ENCODE peak calls at places on chromosomes 1 and 21, in eight cellular contexts. One of them, this sample, is unnamed.

GRCh38 chr1:59105548-59106507 is 191.1 kb upstream of the FGGY start:
- DNase-seq in iPS DF 6.9: no peak
- DNase-seq in stimulated activated CD4-positive, alpha-beta T cell treated with anti-CD3 and anti-CD28 coated beads, Interleukin-15, amount 100 ng/mL, for 1 hour: no peak
- DNase-seq in HuH-7: no peak
- DNase-seq in MV-4-11: no peak
- DNase-seq in lower lobe of right lung: no peak
- DNase-seq in Caki2: no peak
- DNase-seq in stimulated activated naive B cell treated with anti-CD40 and anti-IgM and Interleukin-4, amounts not matched to agents 10 μg/mL and 1 μg/mL and 100 μg/mL, for 72 hours: no peak
- DNase-seq in this sample: no peak

GRCh38 chr1:32480761-32481160 is 15.9 kb downstream of the ZBTB8B start:
- DNase-seq in iPS DF 6.9: no peak
- DNase-seq in stimulated activated CD4-positive, alpha-beta T cell treated with anti-CD3 and anti-CD28 coated beads, Interleukin-15, amount 100 ng/mL, for 1 hour: no peak
- DNase-seq in HuH-7: no peak
- DNase-seq in MV-4-11: no peak
- DNase-seq in lower lobe of right lung: no peak
- DNase-seq in Caki2: no peak
- DNase-seq in stimulated activated naive B cell treated with anti-CD40 and anti-IgM and Interleukin-4, amounts not matched to agents 10 μg/mL and 1 μg/mL and 100 μg/mL, for 72 hours: no peak
- DNase-seq in this sample: no peak

GRCh38 chr1:94033849-94034248 is 87.1 kb downstream of the ABCA4 start:
- DNase-seq in iPS DF 6.9: no peak
- DNase-seq in stimulated activated CD4-positive, alpha-beta T cell treated with anti-CD3 and anti-CD28 coated beads, Interleukin-15, amount 100 ng/mL, for 1 hour: no peak
- DNase-seq in HuH-7: no peak
- DNase-seq in MV-4-11: no peak
- DNase-seq in lower lobe of right lung: no peak
- DNase-seq in Caki2: peak; percentile 10
- DNase-seq in stimulated activated naive B cell treated with anti-CD40 and anti-IgM and Interleukin-4, amounts not matched to agents 10 μg/mL and 1 μg/mL and 100 μg/mL, for 72 hours: no peak
- DNase-seq in this sample: no peak

GRCh38 chr1:54256756-54257155 is 56.8 kb downstream of the MRPL37 start:
- DNase-seq in iPS DF 6.9: no peak
- DNase-seq in stimulated activated CD4-positive, alpha-beta T cell treated with anti-CD3 and anti-CD28 coated beads, Interleukin-15, amount 100 ng/mL, for 1 hour: no peak
- DNase-seq in HuH-7: no peak
- DNase-seq in MV-4-11: no peak
- DNase-seq in lower lobe of right lung: no peak
- DNase-seq in Caki2: no peak
- DNase-seq in stimulated activated naive B cell treated with anti-CD40 and anti-IgM and Interleukin-4, amounts not matched to agents 10 μg/mL and 1 μg/mL and 100 μg/mL, for 72 hours: no peak
- DNase-seq in this sample: no peak

GRCh38 chr1:53367503-53368313 is 39.8 kb upstream of the LRP8 start:
- DNase-seq in iPS DF 6.9: no peak
- DNase-seq in stimulated activated CD4-positive, alpha-beta T cell treated with anti-CD3 and anti-CD28 coated beads, Interleukin-15, amount 100 ng/mL, for 1 hour: no peak
- DNase-seq in HuH-7: no peak
- DNase-seq in MV-4-11: peak; percentile 88
- DNase-seq in lower lobe of right lung: no peak
- DNase-seq in Caki2: no peak
- DNase-seq in stimulated activated naive B cell treated with anti-CD40 and anti-IgM and Interleukin-4, amounts not matched to agents 10 μg/mL and 1 μg/mL and 100 μg/mL, for 72 hours: peak; percentile 62
- DNase-seq in this sample: no peak

GRCh38 chr21:36422279-36423098 is 37.3 kb downstream of the CHAF1B start:
- DNase-seq in iPS DF 6.9: peak; percentile 77
- DNase-seq in stimulated activated CD4-positive, alpha-beta T cell treated with anti-CD3 and anti-CD28 coated beads, Interleukin-15, amount 100 ng/mL, for 1 hour: no peak
- DNase-seq in HuH-7: peak; percentile 63
- DNase-seq in MV-4-11: peak; percentile 28
- DNase-seq in lower lobe of right lung: peak; percentile 63
- DNase-seq in Caki2: peak; percentile 47
- DNase-seq in stimulated activated naive B cell treated with anti-CD40 and anti-IgM and Interleukin-4, amounts not matched to agents 10 μg/mL and 1 μg/mL and 100 μg/mL, for 72 hours: no peak
- DNase-seq in this sample: peak; percentile 21

GRCh38 chr1:15915991-15916390 is 59.9 kb downstream of the ZBTB17 start:
- DNase-seq in iPS DF 6.9: no peak
- DNase-seq in stimulated activated CD4-positive, alpha-beta T cell treated with anti-CD3 and anti-CD28 coated beads, Interleukin-15, amount 100 ng/mL, for 1 hour: no peak
- DNase-seq in HuH-7: no peak
- DNase-seq in MV-4-11: no peak
- DNase-seq in lower lobe of right lung: no peak
- DNase-seq in Caki2: no peak
- DNase-seq in stimulated activated naive B cell treated with anti-CD40 and anti-IgM and Interleukin-4, amounts not matched to agents 10 μg/mL and 1 μg/mL and 100 μg/mL, for 72 hours: no peak
- DNase-seq in this sample: no peak

GRCh38 chr1:214989341-214989740 is 93.2 kb upstream of the KCNK2 start:
- DNase-seq in iPS DF 6.9: no peak
- DNase-seq in stimulated activated CD4-positive, alpha-beta T cell treated with anti-CD3 and anti-CD28 coated beads, Interleukin-15, amount 100 ng/mL, for 1 hour: no peak
- DNase-seq in HuH-7: no peak
- DNase-seq in MV-4-11: no peak
- DNase-seq in lower lobe of right lung: no peak
- DNase-seq in Caki2: no peak
- DNase-seq in stimulated activated naive B cell treated with anti-CD40 and anti-IgM and Interleukin-4, amounts not matched to agents 10 μg/mL and 1 μg/mL and 100 μg/mL, for 72 hours: no peak
- DNase-seq in this sample: no peak

GRCh38 chr21:42595281-42596187 is 57.9 kb upstream of the PDE9A start:
- DNase-seq in iPS DF 6.9: no peak
- DNase-seq in stimulated activated CD4-positive, alpha-beta T cell treated with anti-CD3 and anti-CD28 coated beads, Interleukin-15, amount 100 ng/mL, for 1 hour: no peak
- DNase-seq in HuH-7: no peak
- DNase-seq in MV-4-11: no peak
- DNase-seq in lower lobe of right lung: no peak
- DNase-seq in Caki2: no peak
- DNase-seq in stimulated activated naive B cell treated with anti-CD40 and anti-IgM and Interleukin-4, amounts not matched to agents 10 μg/mL and 1 μg/mL and 100 μg/mL, for 72 hours: no peak
- DNase-seq in this sample: no peak

GRCh38 chr1:109850827-109851226 is 59.8 kb upstream of the CSF1 start:
- DNase-seq in iPS DF 6.9: no peak
- DNase-seq in stimulated activated CD4-positive, alpha-beta T cell treated with anti-CD3 and anti-CD28 coated beads, Interleukin-15, amount 100 ng/mL, for 1 hour: no peak
- DNase-seq in HuH-7: no peak
- DNase-seq in MV-4-11: no peak
- DNase-seq in lower lobe of right lung: no peak
- DNase-seq in Caki2: no peak
- DNase-seq in stimulated activated naive B cell treated with anti-CD40 and anti-IgM and Interleukin-4, amounts not matched to agents 10 μg/mL and 1 μg/mL and 100 μg/mL, for 72 hours: no peak
- DNase-seq in this sample: no peak

GRCh38 chr1:3504151-3504822 is 49.8 kb downstream of the ARHGEF16 start:
- DNase-seq in iPS DF 6.9: no peak
- DNase-seq in stimulated activated CD4-positive, alpha-beta T cell treated with anti-CD3 and anti-CD28 coated beads, Interleukin-15, amount 100 ng/mL, for 1 hour: no peak
- DNase-seq in HuH-7: no peak
- DNase-seq in MV-4-11: no peak
- DNase-seq in lower lobe of right lung: no peak
- DNase-seq in Caki2: peak; percentile 94
- DNase-seq in stimulated activated naive B cell treated with anti-CD40 and anti-IgM and Interleukin-4, amounts not matched to agents 10 μg/mL and 1 μg/mL and 100 μg/mL, for 72 hours: no peak
- DNase-seq in this sample: no peak

GRCh38 chr1:201537966-201538617 is 835 bp upstream of the NAV1 start:
- DNase-seq in iPS DF 6.9: no peak
- DNase-seq in stimulated activated CD4-positive, alpha-beta T cell treated with anti-CD3 and anti-CD28 coated beads, Interleukin-15, amount 100 ng/mL, for 1 hour: no peak
- DNase-seq in HuH-7: no peak
- DNase-seq in MV-4-11: no peak
- DNase-seq in lower lobe of right lung: no peak
- DNase-seq in Caki2: peak; percentile 69
- DNase-seq in stimulated activated naive B cell treated with anti-CD40 and anti-IgM and Interleukin-4, amounts not matched to agents 10 μg/mL and 1 μg/mL and 100 μg/mL, for 72 hours: no peak
- DNase-seq in this sample: no peak

GRCh38 chr1:229101475-229101874 is 169.4 kb upstream of the RAB4A start:
- DNase-seq in iPS DF 6.9: no peak
- DNase-seq in stimulated activated CD4-positive, alpha-beta T cell treated with anti-CD3 and anti-CD28 coated beads, Interleukin-15, amount 100 ng/mL, for 1 hour: no peak
- DNase-seq in HuH-7: no peak
- DNase-seq in MV-4-11: no peak
- DNase-seq in lower lobe of right lung: no peak
- DNase-seq in Caki2: no peak
- DNase-seq in stimulated activated naive B cell treated with anti-CD40 and anti-IgM and Interleukin-4, amounts not matched to agents 10 μg/mL and 1 μg/mL and 100 μg/mL, for 72 hours: no peak
- DNase-seq in this sample: no peak

GRCh38 chr1:230169454-230170152 is 102.6 kb downstream of the GALNT2 start:
- DNase-seq in iPS DF 6.9: no peak
- DNase-seq in stimulated activated CD4-positive, alpha-beta T cell treated with anti-CD3 and anti-CD28 coated beads, Interleukin-15, amount 100 ng/mL, for 1 hour: no peak
- DNase-seq in HuH-7: no peak
- DNase-seq in MV-4-11: peak; percentile 18
- DNase-seq in lower lobe of right lung: no peak
- DNase-seq in Caki2: no peak
- DNase-seq in stimulated activated naive B cell treated with anti-CD40 and anti-IgM and Interleukin-4, amounts not matched to agents 10 μg/mL and 1 μg/mL and 100 μg/mL, for 72 hours: no peak
- DNase-seq in this sample: no peak

GRCh38 chr21:44549525-44550211 is 1.6 kb downstream of the KRTAP10-2 start:
- DNase-seq in iPS DF 6.9: no peak
- DNase-seq in stimulated activated CD4-positive, alpha-beta T cell treated with anti-CD3 and anti-CD28 coated beads, Interleukin-15, amount 100 ng/mL, for 1 hour: no peak
- DNase-seq in HuH-7: no peak
- DNase-seq in MV-4-11: no peak
- DNase-seq in lower lobe of right lung: peak; percentile 19
- DNase-seq in Caki2: no peak
- DNase-seq in stimulated activated naive B cell treated with anti-CD40 and anti-IgM and Interleukin-4, amounts not matched to agents 10 μg/mL and 1 μg/mL and 100 μg/mL, for 72 hours: no peak
- DNase-seq in this sample: no peak

GRCh38 chr1:205811660-205812059 is 1.3 kb downstream of the SLC41A1 start:
- DNase-seq in iPS DF 6.9: no peak
- DNase-seq in stimulated activated CD4-positive, alpha-beta T cell treated with anti-CD3 and anti-CD28 coated beads, Interleukin-15, amount 100 ng/mL, for 1 hour: no peak
- DNase-seq in HuH-7: no peak
- DNase-seq in MV-4-11: no peak
- DNase-seq in lower lobe of right lung: peak; percentile 53
- DNase-seq in Caki2: no peak
- DNase-seq in stimulated activated naive B cell treated with anti-CD40 and anti-IgM and Interleukin-4, amounts not matched to agents 10 μg/mL and 1 μg/mL and 100 μg/mL, for 72 hours: no peak
- DNase-seq in this sample: no peak

GRCh38 chr1:28249013-28249870 is 10.1 kb upstream of the SESN2 start:
- DNase-seq in iPS DF 6.9: no peak
- DNase-seq in stimulated activated CD4-positive, alpha-beta T cell treated with anti-CD3 and anti-CD28 coated beads, Interleukin-15, amount 100 ng/mL, for 1 hour: no peak
- DNase-seq in HuH-7: no peak
- DNase-seq in MV-4-11: peak; percentile 68
- DNase-seq in lower lobe of right lung: peak; percentile 83
- DNase-seq in Caki2: peak; percentile 87
- DNase-seq in stimulated activated naive B cell treated with anti-CD40 and anti-IgM and Interleukin-4, amounts not matched to agents 10 μg/mL and 1 μg/mL and 100 μg/mL, for 72 hours: no peak
- DNase-seq in this sample: peak; percentile 30

GRCh38 chr1:116514708-116515525 is 55.9 kb downstream of the CD58 start:
- DNase-seq in iPS DF 6.9: no peak
- DNase-seq in stimulated activated CD4-positive, alpha-beta T cell treated with anti-CD3 and anti-CD28 coated beads, Interleukin-15, amount 100 ng/mL, for 1 hour: no peak
- DNase-seq in HuH-7: no peak
- DNase-seq in MV-4-11: peak; percentile 98
- DNase-seq in lower lobe of right lung: peak; percentile 65
- DNase-seq in Caki2: peak; percentile 33
- DNase-seq in stimulated activated naive B cell treated with anti-CD40 and anti-IgM and Interleukin-4, amounts not matched to agents 10 μg/mL and 1 μg/mL and 100 μg/mL, for 72 hours: peak; percentile 67
- DNase-seq in this sample: no peak

GRCh38 chr1:210236840-210237409 is 4.3 kb downstream of the SERTAD4 start:
- DNase-seq in iPS DF 6.9: no peak
- DNase-seq in stimulated activated CD4-positive, alpha-beta T cell treated with anti-CD3 and anti-CD28 coated beads, Interleukin-15, amount 100 ng/mL, for 1 hour: no peak
- DNase-seq in HuH-7: no peak
- DNase-seq in MV-4-11: no peak
- DNase-seq in lower lobe of right lung: no peak
- DNase-seq in Caki2: peak; percentile 62
- DNase-seq in stimulated activated naive B cell treated with anti-CD40 and anti-IgM and Interleukin-4, amounts not matched to agents 10 μg/mL and 1 μg/mL and 100 μg/mL, for 72 hours: no peak
- DNase-seq in this sample: no peak

GRCh38 chr1:74689800-74690696 is 16.5 kb upstream of the ERICH3 start:
- DNase-seq in iPS DF 6.9: peak; percentile 70
- DNase-seq in stimulated activated CD4-positive, alpha-beta T cell treated with anti-CD3 and anti-CD28 coated beads, Interleukin-15, amount 100 ng/mL, for 1 hour: no peak
- DNase-seq in HuH-7: no peak
- DNase-seq in MV-4-11: peak; percentile 18
- DNase-seq in lower lobe of right lung: no peak
- DNase-seq in Caki2: peak; percentile 40
- DNase-seq in stimulated activated naive B cell treated with anti-CD40 and anti-IgM and Interleukin-4, amounts not matched to agents 10 μg/mL and 1 μg/mL and 100 μg/mL, for 72 hours: no peak
- DNase-seq in this sample: peak; percentile 30